ENCODE peak calls at places on chromosomes 4 and X, in four cellular contexts. G is CD8-positive, alpha-beta memory T cell; L is NB4; E is cardiac fibroblast. X is an unnamed sample.

GRCh38 chr4:54958236-54958635 is 167.2 kb downstream of the KDR start:
- DNase-seq in G (peak; percentile 49), E (peak; percentile 26), L (no peak), X (no peak)

GRCh38 chr4:142238589-142238988 is 602.2 kb downstream of the IL15 start:
- DNase-seq in L (no peak), G (no peak), E (peak; percentile 24), X (no peak)

GRCh38 chrX:19593684-19594083 is 78.4 kb upstream of the MAP3K15 start:
- DNase-seq in L (peak; percentile 45), G (peak; percentile 18), E (peak; percentile 69), X (no peak)

GRCh38 chrX:47446971-47447370 is 36.1 kb downstream of the ZNF41 start:
- DNase-seq in G (no peak), L (no peak), E (no peak), X (no peak)

GRCh38 chrX:134528936-134529335 is 69.0 kb downstream of the HPRT1 start:
- DNase-seq in G (no peak), L (no peak), E (no peak), X (no peak)

GRCh38 chrX:105315301-105315700 is 94.8 kb upstream of the TEX13A start:
- DNase-seq in E (peak; percentile 19), G (no peak), L (no peak), X (no peak)

GRCh38 chr4:4590496-4590895 is 48.6 kb upstream of the STX18 start:
- DNase-seq in E (no peak), L (no peak), G (no peak), X (no peak)

GRCh38 chr4:41683321-41683720 is 65.2 kb downstream of the PHOX2B start:
- DNase-seq in L (no peak), G (no peak), E (no peak), X (no peak)

GRCh38 chr4:25815586-25815985 is 47.2 kb downstream of the SEL1L3 start:
- DNase-seq in L (no peak), E (peak; percentile 78), G (no peak), X (no peak)

GRCh38 chr4:91989914-91990313 is 313.9 kb upstream of the GRID2 start:
- DNase-seq in E (no peak), G (no peak), L (no peak), X (no peak)

GRCh38 chr4:171203425-171203824 is 609.8 kb upstream of the GALNTL6 start:
- DNase-seq in E (no peak), G (no peak), L (no peak), X (no peak)

GRCh38 chr4:5705672-5706310 is 2.6 kb downstream of the EVC2 start:
- DNase-seq in L (no peak), G (no peak), E (peak; percentile 77), X (no peak)

GRCh38 chr4:5708171-5708828 is at the start of gene EVC2:
- DNase-seq in G (no peak), L (no peak), E (peak; percentile 80), X (no peak)

GRCh38 chr4:5707366-5708133 is 809 bp downstream of the EVC2 start:
- DNase-seq in G (no peak), L (no peak), E (no peak), X (no peak)

GRCh38 chr4:5708829-5709680 is 696 bp upstream of the EVC2 start:
- DNase-seq in G (no peak), E (no peak), L (no peak), X (no peak)

DNA sequence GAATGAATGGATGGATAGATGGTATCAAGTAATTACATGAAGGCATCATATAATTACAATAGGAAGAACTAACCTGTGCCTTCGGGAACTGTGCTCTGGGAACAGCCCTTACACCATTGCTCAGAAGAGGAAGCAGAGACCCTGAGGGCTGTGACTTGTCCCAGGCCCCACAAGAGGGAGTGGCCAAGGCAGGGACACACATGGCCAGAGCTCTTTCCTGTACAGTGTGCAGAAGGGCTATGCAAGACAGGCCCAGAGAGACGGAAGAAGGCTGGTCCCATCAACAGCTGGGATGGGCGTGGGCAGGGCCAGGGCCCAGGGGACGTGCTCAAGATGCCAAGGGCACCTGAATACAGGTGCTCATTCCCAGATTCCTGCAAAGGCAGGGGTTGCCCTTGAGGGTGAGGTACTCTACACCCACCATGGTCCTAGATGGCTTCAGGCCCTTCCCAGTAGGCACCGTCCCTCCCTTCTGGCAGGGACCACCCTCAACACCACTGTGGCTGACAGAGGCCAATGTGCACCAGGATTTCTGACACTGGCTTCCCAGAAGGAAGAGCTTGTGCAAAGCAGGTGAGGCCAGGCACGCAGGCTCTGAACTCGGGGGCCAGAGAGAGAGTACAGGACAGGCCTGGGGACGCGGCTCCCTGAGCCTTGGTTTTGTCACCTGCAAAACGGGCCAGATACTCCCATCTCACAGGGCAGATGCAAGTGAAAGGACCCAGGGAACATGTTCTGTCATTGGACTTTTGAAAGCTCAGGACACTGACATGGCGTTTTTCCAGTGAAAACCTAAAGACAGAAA is 1.7 kb downstream of the EVC2 start:
- DNase-seq in G (no peak), E (no peak), L (peak; percentile 29), X (no peak)
- H3K4me3 ChIP-seq in G (no peak overlapping the region), E (no peak overlapping the region), L (no peak overlapping the region), X (no peak overlapping the region)

GRCh38 chr4:26826721-26827120 is 33.9 kb upstream of the STIM2 start:
- DNase-seq in L (peak; percentile 99), E (peak; percentile 28), G (no peak), X (no peak)
- H3K4me3 ChIP-seq in L (peak overlapping the region; percentile 33), E (no peak overlapping the region), G (no peak overlapping the region), X (no peak overlapping the region)

GRCh38 chr4:113146876-113147358 is 97.5 kb downstream of the ANK2 start:
- DNase-seq in L (no peak), E (peak; percentile 30), G (no peak), X (no peak)
- H3K4me3 ChIP-seq in L (no peak overlapping the region), E (peak overlapping the region; percentile 17), G (no peak overlapping the region), X (no peak overlapping the region)

DNA sequence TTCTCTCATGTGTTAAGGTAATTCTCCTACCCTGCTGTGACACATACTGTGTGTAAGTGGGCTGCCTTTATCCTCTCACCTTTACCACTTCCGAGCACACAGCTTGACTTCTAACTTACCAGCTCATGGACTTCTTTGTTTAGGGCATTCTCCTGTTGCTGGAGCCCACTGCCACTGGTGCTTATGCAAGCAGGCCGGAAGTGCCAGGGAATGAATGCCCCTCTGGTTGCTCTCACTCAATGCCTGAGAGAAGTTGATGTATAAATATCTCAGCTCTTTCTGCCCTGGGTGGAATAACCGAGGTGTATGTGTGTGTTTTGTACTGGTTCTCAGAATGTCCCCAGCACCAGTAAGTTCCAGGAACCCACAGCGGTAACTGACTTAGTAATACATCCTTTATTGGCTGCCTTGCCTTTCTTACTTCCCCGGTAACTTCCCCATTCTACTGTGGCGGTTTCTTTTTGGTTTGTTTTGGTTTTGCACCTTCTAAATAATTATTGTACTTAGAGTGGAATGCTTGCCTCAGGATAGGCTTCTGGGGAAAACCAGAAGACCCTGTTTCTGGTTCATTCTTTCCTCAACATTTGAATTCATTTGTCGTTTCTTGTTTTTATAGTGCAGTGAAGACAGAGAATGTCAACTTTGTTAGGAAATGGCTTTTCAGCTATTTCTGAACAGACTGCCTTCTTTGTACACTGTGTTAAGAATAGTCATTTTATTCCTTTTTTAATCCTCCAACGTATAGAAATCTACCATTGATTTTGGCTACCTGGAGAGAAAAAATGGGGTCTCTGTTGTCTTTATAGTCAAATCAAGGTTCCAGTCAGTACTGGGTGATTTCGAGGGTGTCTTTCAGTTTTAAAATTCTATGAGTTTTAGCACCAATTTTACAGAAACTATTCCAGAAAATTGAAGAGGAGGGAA is 45.4 kb downstream of the CXorf58 start:
- DNase-seq in E (peak; percentile 1), G (peak; percentile 48), L (peak; percentile 77), X (peak; percentile 42)
- H3K4me3 ChIP-seq in E (no peak overlapping the region), G (peak overlapping the region; percentile 72), L (peak overlapping the region; percentile 60), X (peak overlapping the region; percentile 50)

DNA sequence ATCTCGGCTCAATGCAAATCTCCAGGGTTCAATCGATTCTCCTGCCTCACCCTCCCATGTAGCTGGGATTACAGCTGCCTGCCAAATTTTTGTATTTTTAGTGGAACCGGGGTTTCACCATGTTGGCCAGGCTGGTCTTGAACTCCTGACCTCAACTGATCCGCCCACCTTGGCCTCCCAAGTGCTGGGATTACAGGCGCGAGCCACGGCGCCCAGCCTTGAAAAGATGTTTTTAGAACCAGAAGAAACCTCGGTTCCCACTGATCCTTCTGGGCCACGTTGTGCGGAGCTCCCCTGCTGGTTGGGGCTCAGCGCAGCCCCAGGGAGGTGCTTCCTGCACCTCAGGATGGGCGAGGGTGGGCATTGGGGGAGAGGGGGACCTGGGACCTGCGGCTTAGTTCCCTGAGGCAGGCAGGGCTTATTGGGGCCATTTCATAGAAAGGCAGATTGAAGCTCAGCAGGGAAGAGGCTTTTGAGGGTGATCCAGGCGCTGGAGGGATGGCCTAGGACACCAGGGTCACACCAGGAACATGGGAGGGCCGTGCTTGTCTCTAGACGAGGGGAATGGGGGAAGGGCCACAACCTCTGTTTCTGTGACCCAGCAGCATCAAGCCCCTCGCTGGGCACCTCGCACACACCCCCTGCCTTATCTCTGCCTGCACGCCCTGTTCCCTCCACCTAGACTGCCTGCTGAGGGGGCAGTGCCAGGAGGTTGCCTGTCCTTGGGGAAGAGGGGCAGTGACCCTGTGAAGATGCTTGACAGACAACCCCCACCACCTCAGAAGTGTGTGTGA is 6.3 kb upstream of the ADD1 start:
- DNase-seq in L (no peak), G (no peak), E (no peak), X (no peak)
- H3K4me3 ChIP-seq in L (no peak overlapping the region), G (peak overlapping the region; percentile 60), E (no peak overlapping the region), X (peak overlapping the region; percentile 54)

GRCh38 chr4:139488442-139488841 is 34.5 kb downstream of the RAB33B start:
- DNase-seq in G (no peak), E (no peak), L (no peak), X (no peak)

GRCh38 chr4:139489638-139490037 is 35.7 kb downstream of the RAB33B start:
- DNase-seq in E (no peak), L (no peak), G (no peak), X (no peak)

GRCh38 chr4:139493176-139493575 is 39.3 kb downstream of the RAB33B start:
- DNase-seq in G (no peak), E (no peak), L (no peak), X (no peak)

GRCh38 chr4:139492429-139492828 is 38.5 kb downstream of the RAB33B start:
- DNase-seq in L (no peak), G (no peak), E (no peak), X (no peak)
- H3K4me3 ChIP-seq in L (no peak overlapping the region), G (no peak overlapping the region), E (no peak overlapping the region), X (no peak overlapping the region)

DNA sequence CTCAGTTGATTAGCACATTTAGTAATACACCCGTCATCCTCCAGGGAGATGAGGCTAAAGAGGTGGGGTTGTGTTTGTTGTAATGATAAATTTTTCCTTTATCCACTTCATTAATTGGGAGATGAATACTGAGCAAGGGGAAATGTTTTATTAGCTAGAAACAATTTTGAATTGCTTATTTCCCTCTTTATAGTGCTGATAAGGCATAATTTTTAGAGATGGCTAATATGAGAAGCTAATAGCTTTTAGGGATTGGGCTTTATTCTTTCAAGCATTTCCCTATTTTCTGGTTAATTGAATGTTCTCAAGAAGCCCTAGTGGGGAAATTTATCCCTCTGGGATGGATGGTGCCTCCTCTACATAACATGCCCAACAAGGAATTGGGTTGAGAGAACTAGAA is 365.2 kb upstream of the IGFBP7 start:
- DNase-seq in G (no peak), L (no peak), E (no peak), X (no peak)
- H3K4me3 ChIP-seq in G (no peak overlapping the region), L (no peak overlapping the region), E (no peak overlapping the region), X (no peak overlapping the region)